ENCODE peak calls at places on chromosomes 5 and 9, in four cellular contexts. H, O, Y and Z are unnamed samples.

GRCh38 chr5:149517461-149518122 is 33.6 kb downstream of the CSNK1A1 start:
- DNase-seq in H (peak; percentile 13), O (no peak), Y (peak; percentile 23), Z (no peak)

GRCh38 chr5:149355688-149356087 is 2.2 kb upstream of the PCYOX1L start:
- DNase-seq in H (no peak), O (no peak), Y (no peak), Z (no peak)

GRCh38 chr5:153661897-153662296 is 171.4 kb downstream of the GRIA1 start:
- DNase-seq in H (no peak), O (no peak), Y (no peak), Z (no peak)

GRCh38 chr9:13896922-13897835 is 416.8 kb downstream of the NFIB start:
- DNase-seq in H (no peak), O (no peak), Y (no peak), Z (no peak)

GRCh38 chr9:127963359-127964064 is 17.3 kb downstream of the EEIG1 start:
- DNase-seq in H (no peak), O (no peak), Y (no peak), Z (no peak)

GRCh38 chr5:1974501-1975405 is 92.0 kb upstream of the IRX4 start:
- DNase-seq in H (no peak), O (no peak), Y (no peak), Z (no peak)

GRCh38 chr5:171226096-171226495 is 83.0 kb upstream of the TLX3 start:
- DNase-seq in H (no peak), O (peak; percentile 11), Y (peak; percentile 7), Z (no peak)

GRCh38 chr9:134328341-134328840 is 2.1 kb downstream of the RXRA start:
- DNase-seq in H (no peak), O (no peak), Y (peak; percentile 47), Z (no peak)

GRCh38 chr9:137620581-137620980 is 1.8 kb downstream of the EHMT1 start:
- DNase-seq in H (no peak), O (no peak), Y (no peak), Z (no peak)

GRCh38 chr9:130963337-130963908 is 24.4 kb upstream of the FIBCD1 start:
- DNase-seq in H (no peak), O (no peak), Y (no peak), Z (peak; percentile 66)

GRCh38 chr9:98222885-98223640 is 30.6 kb upstream of the CORO2A start:
- DNase-seq in H (peak; percentile 79), O (no peak), Y (peak; percentile 99), Z (no peak)

GRCh38 chr9:1201262-1201661 is 151.1 kb downstream of the DMRT2 start:
- DNase-seq in H (no peak), O (no peak), Y (no peak), Z (no peak)

GRCh38 chr5:158805195-158805594 is 294.5 kb downstream of the EBF1 start:
- DNase-seq in H (no peak), O (peak; percentile 22), Y (no peak), Z (no peak)

GRCh38 chr9:97507585-97507984 is 6.1 kb downstream of the TMOD1 start:
- DNase-seq in H (no peak), O (no peak), Y (no peak), Z (peak; percentile 52)

GRCh38 chr5:68554566-68555279 is 339.2 kb downstream of the PIK3R1 start:
- DNase-seq in H (peak; percentile 49), O (peak; percentile 72), Y (peak; percentile 59), Z (peak; percentile 34)

GRCh38 chr5:17365756-17366155 is 132.3 kb upstream of the TAF11L2 start:
- DNase-seq in H (peak; percentile 86), O (no peak), Y (peak; percentile 89), Z (no peak)

GRCh38 chr5:10519729-10520128 is 44.1 kb upstream of the ANKRD33B start:
- DNase-seq in H (no peak), O (no peak), Y (no peak), Z (no peak)

GRCh38 chr5:24633705-24634325 is 11.0 kb downstream of the CDH10 start:
- DNase-seq in H (peak; percentile 44), O (peak; percentile 6), Y (peak; percentile 11), Z (peak; percentile 47)

GRCh38 chr5:4905674-4906528 is 234.2 kb upstream of the ADAMTS16 start:
- DNase-seq in H (no peak), O (peak; percentile 21), Y (no peak), Z (peak; percentile 19)

GRCh38 chr9:89952401-89952800 is 347.6 kb downstream of the GADD45G start:
- DNase-seq in H (no peak), O (no peak), Y (peak; percentile 75), Z (no peak)

GRCh38 chr9:126125177-126125576 is 201.5 kb upstream of the MVB12B start:
- DNase-seq in H (no peak), O (no peak), Y (no peak), Z (no peak)

GRCh38 chr5:41793156-41793770 is 77.0 kb downstream of the OXCT1 start:
- DNase-seq in H (no peak), O (peak; percentile 60), Y (peak; percentile 93), Z (no peak)

GRCh38 chr5:171956870-171957501 is 49.5 kb downstream of the FBXW11 start:
- DNase-seq in H (no peak), O (no peak), Y (no peak), Z (no peak)

GRCh38 chr5:95533761-95534160 is 21.0 kb downstream of the SKIC3 start:
- DNase-seq in H (no peak), O (no peak), Y (peak; percentile 40), Z (no peak)

GRCh38 chr9:133894377-133895321 is 97.5 kb downstream of the VAV2 start:
- DNase-seq in H (no peak), O (no peak), Y (no peak), Z (no peak)

GRCh38 chr5:132094393-132095076 is 20.9 kb downstream of the CSF2 start:
- DNase-seq in H (peak; percentile 68), O (no peak), Y (peak; percentile 99), Z (no peak)

GRCh38 chr5:97181856-97182545 is 1.0 kb downstream of the RIOK2 start:
- DNase-seq in H (no peak), O (no peak), Y (peak; percentile 50), Z (no peak)

GRCh38 chr5:181236471-181236870 is 7.2 kb downstream of the RACK1 start:
- DNase-seq in H (no peak), O (no peak), Y (no peak), Z (no peak)

GRCh38 chr5:160656961-160657570 is 194.9 kb downstream of the ATP10B start:
- DNase-seq in H (no peak), O (no peak), Y (no peak), Z (no peak)

GRCh38 chr9:8254527-8254926 is 454.9 kb upstream of the DMAC1 start:
- DNase-seq in H (no peak), O (no peak), Y (no peak), Z (no peak)

GRCh38 chr5:169126376-169127043 is 174.4 kb downstream of the SLIT3 start:
- DNase-seq in H (no peak), O (no peak), Y (no peak), Z (no peak)

GRCh38 chr5:166074839-166075481 is 2216.5 kb upstream of the WWC1 start:
- DNase-seq in H (no peak), O (no peak), Y (no peak), Z (no peak)

GRCh38 chr5:169837686-169838085 is 142.6 kb downstream of the INSYN2B start:
- DNase-seq in H (no peak), O (no peak), Y (no peak), Z (no peak)

GRCh38 chr5:138466058-138466899 is 1.0 kb downstream of the EGR1 start:
- DNase-seq in H (peak; percentile 47), O (peak; percentile 39), Y (peak; percentile 39), Z (peak; percentile 50)

GRCh38 chr9:114057161-114057560 is 20.9 kb downstream of the AMBP start:
- DNase-seq in H (no peak), O (no peak), Y (no peak), Z (no peak)

GRCh38 chr5:123950701-123951100 is 438.7 kb downstream of the CSNK1G3 start:
- DNase-seq in H (no peak), O (no peak), Y (peak; percentile 5), Z (no peak)

DNA sequence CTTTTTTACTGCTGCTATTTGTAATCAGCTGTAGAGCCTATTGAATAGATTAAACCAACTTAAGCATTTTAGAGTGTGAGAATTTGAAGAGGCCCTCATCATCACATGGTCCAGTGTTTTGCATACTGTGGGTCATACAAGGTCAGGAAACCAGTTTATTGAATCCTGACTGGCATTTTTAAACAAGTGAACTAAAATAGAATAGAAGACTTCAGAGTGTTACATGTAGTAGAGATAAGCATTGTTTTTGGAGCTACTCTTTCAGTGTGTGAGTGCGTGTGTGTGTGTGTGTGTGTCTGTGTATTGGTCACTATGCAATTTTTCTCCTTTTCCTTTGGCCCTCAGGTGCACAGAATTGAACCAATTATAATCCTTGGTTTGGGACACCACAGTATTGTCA is 114.4 kb downstream of the SLC28A3 start:
- DNase-seq in H (no peak), O (no peak), Y (no peak), Z (no peak)
- TF ChIP-seq RCOR1 in H (no peak), O (no peak), Y (no peak), Z (no peak)

GRCh38 chr5:135491038-135491551 is 38.9 kb upstream of the TIFAB start:
- DNase-seq in H (no peak), O (no peak), Y (no peak), Z (no peak)

GRCh38 chr5:135490245-135491037 is 38.3 kb upstream of the TIFAB start:
- DNase-seq in H (no peak), O (no peak), Y (no peak), Z (no peak)

GRCh38 chr5:135493406-135494180 is 41.4 kb upstream of the TIFAB start:
- DNase-seq in H (peak; percentile 46), O (no peak), Y (peak; percentile 92), Z (no peak)

GRCh38 chr5:135491552-135492318 is 39.6 kb upstream of the TIFAB start:
- DNase-seq in H (no peak), O (peak; percentile 71), Y (no peak), Z (no peak)

DNA sequence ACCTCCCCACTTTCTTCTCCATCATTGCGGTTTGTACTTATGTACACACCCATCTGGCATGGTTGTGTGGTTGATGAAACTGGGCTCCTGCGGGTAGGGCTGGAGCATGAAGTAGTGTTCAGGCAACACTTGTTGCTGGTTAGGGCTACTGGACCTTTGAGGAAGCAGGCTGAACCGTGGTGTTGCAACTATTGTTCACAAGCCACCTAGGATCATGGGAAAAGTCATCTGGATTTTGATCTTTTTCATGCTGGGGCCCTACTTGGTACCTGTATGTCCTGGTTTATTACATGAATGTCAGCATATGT is 40.1 kb upstream of the TIFAB start:
- DNase-seq in H (no peak), O (no peak), Y (no peak), Z (no peak)
- TF ChIP-seq RCOR1 in H (no peak), O (no peak), Y (no peak), Z (no peak)

GRCh38 chr9:132560604-132561304 is 21.7 kb upstream of the BARHL1 start:
- DNase-seq in H (no peak), O (peak; percentile 47), Y (no peak), Z (no peak)

GRCh38 chr9:132559711-132560110 is 22.7 kb upstream of the BARHL1 start:
- DNase-seq in H (no peak), O (no peak), Y (no peak), Z (no peak)

GRCh38 chr9:132557768-132558167 is 24.6 kb upstream of the BARHL1 start:
- DNase-seq in H (no peak), O (no peak), Y (no peak), Z (no peak)

GRCh38 chr9:132557159-132557558 is 25.2 kb upstream of the BARHL1 start:
- DNase-seq in H (no peak), O (no peak), Y (no peak), Z (no peak)

GRCh38 chr9:132562313-132562588 is 20.2 kb upstream of the BARHL1 start:
- DNase-seq in H (no peak), O (no peak), Y (no peak), Z (no peak)
- TF ChIP-seq RCOR1 in H (no peak), O (no peak), Y (no peak), Z (no peak)

GRCh38 chr5:139792218-139792617 is 3.4 kb upstream of the PSD2 start:
- DNase-seq in H (no peak), O (no peak), Y (no peak), Z (no peak)
- TF ChIP-seq RCOR1 in H (no peak), O (no peak), Y (no peak), Z (no peak)